ENCODE peak calls at places on chromosomes 12 and 14, in five cellular contexts. H, T, F, X and Q are unnamed samples.

GRCh38 chr12:48105321-48105866 is 485 bp downstream of the SENP1 start:
- DNase-seq in H (peak), T (peak), F (no peak), X (peak), Q (no peak)

GRCh38 chr12:3535431-3535841 is 44.4 kb downstream of the PRMT8 start:
- DNase-seq in H (no peak), T (no peak), F (peak), X (no peak), Q (no peak)

GRCh38 chr12:93714382-93714781 is 37.2 kb downstream of the CRADD start:
- DNase-seq in H (no peak), T (no peak), F (no peak), X (no peak), Q (peak)

GRCh38 chr12:26691234-26691970 is 141.6 kb downstream of the ITPR2 start:
- DNase-seq in H (peak), T (peak), F (peak), X (no peak), Q (peak)

GRCh38 chr14:49892301-49892635 is 614 bp upstream of the ARF6 start:
- DNase-seq in H (peak), T (peak), F (no peak), X (peak), Q (peak)

GRCh38 chr12:46455648-46456352 is 83.2 kb upstream of the SLC38A2 start:
- DNase-seq in H (no peak), T (peak), F (no peak), X (no peak), Q (no peak)

GRCh38 chr14:103544627-103545218 is 15.7 kb downstream of the TRMT61A start:
- DNase-seq in H (no peak), T (no peak), F (no peak), X (no peak), Q (no peak)

GRCh38 chr14:90093942-90094595 is 32.3 kb downstream of the KCNK13 start:
- DNase-seq in H (no peak), T (peak), F (no peak), X (no peak), Q (no peak)

GRCh38 chr14:65961004-65961403 is 525.2 kb upstream of the CCDC196 start:
- DNase-seq in H (peak), T (peak), F (peak), X (peak), Q (peak)

GRCh38 chr14:52835122-52835903 is 43.9 kb upstream of the GNPNAT1 start:
- DNase-seq in H (peak), T (peak), F (peak), X (no peak), Q (no peak)

GRCh38 chr12:99232324-99232723 is 415.2 kb upstream of the GARIN6 start:
- DNase-seq in H (no peak), T (no peak), F (no peak), X (no peak), Q (no peak)

GRCh38 chr12:18383203-18383602 is 121.9 kb downstream of the PIK3C2G start:
- DNase-seq in H (peak), T (peak), F (no peak), X (no peak), Q (peak)

GRCh38 chr14:84760506-84760905 is 769.4 kb upstream of the FLRT2 start:
- DNase-seq in H (no peak), T (no peak), F (no peak), X (no peak), Q (no peak)

GRCh38 chr14:105343194-105343593 is 28.6 kb downstream of the PACS2 start:
- DNase-seq in H (peak), T (no peak), F (no peak), X (no peak), Q (no peak)

GRCh38 chr12:100460702-100461101 is 13.0 kb upstream of the NR1H4 start:
- DNase-seq in H (no peak), T (no peak), F (no peak), X (no peak), Q (no peak)

GRCh38 chr14:100900837-100901390 is 2.6 kb downstream of the RTL1 start:
- DNase-seq in H (no peak), T (peak), F (peak), X (peak), Q (peak)
- H3K9ac ChIP-seq in H (no peak), T (no peak), F (no peak), X (no peak), Q (peak)

GRCh38 chr12:40198601-40199000 is 26.2 kb upstream of the LRRK2 start:
- DNase-seq in H (peak), T (peak), F (no peak), X (no peak), Q (no peak)

GRCh38 chr12:40192704-40193255 is 32.0 kb upstream of the LRRK2 start:
- DNase-seq in H (no peak), T (no peak), F (no peak), X (no peak), Q (no peak)

GRCh38 chr12:40202095-40203059 is 22.4 kb upstream of the LRRK2 start:
- DNase-seq in H (no peak), T (no peak), F (no peak), X (no peak), Q (no peak)

GRCh38 chr12:40203060-40203430 is 21.8 kb upstream of the LRRK2 start:
- DNase-seq in H (no peak), T (no peak), F (no peak), X (no peak), Q (no peak)

GRCh38 chr12:40197590-40197989 is 27.2 kb upstream of the LRRK2 start:
- DNase-seq in H (no peak), T (no peak), F (no peak), X (no peak), Q (no peak)
- H2AFZ ChIP-seq in H (no peak), T (no peak), F (no peak), X (no peak), Q (no peak)

GRCh38 chr14:22835505-22835904 is 880 bp upstream of the MMP14 start:
- DNase-seq in H (no peak), T (no peak), F (no peak), X (no peak), Q (no peak)

GRCh38 chr14:22837059-22837749 is 819 bp downstream of the MMP14 start:
- DNase-seq in H (peak), T (peak), F (no peak), X (no peak), Q (no peak)

GRCh38 chr14:22837750-22838538 is 1.6 kb downstream of the MMP14 start:
- DNase-seq in H (peak), T (peak), F (no peak), X (no peak), Q (no peak)

GRCh38 chr14:22838631-22839041 is 2.3 kb downstream of the MMP14 start:
- DNase-seq in H (peak), T (no peak), F (no peak), X (no peak), Q (no peak)

GRCh38 chr14:22836301-22837058 is at the start of gene MMP14:
- DNase-seq in H (peak), T (peak), F (peak), X (no peak), Q (no peak)
- H3K9ac ChIP-seq in H (peak), T (peak), F (peak), X (no peak), Q (peak)

DNA sequence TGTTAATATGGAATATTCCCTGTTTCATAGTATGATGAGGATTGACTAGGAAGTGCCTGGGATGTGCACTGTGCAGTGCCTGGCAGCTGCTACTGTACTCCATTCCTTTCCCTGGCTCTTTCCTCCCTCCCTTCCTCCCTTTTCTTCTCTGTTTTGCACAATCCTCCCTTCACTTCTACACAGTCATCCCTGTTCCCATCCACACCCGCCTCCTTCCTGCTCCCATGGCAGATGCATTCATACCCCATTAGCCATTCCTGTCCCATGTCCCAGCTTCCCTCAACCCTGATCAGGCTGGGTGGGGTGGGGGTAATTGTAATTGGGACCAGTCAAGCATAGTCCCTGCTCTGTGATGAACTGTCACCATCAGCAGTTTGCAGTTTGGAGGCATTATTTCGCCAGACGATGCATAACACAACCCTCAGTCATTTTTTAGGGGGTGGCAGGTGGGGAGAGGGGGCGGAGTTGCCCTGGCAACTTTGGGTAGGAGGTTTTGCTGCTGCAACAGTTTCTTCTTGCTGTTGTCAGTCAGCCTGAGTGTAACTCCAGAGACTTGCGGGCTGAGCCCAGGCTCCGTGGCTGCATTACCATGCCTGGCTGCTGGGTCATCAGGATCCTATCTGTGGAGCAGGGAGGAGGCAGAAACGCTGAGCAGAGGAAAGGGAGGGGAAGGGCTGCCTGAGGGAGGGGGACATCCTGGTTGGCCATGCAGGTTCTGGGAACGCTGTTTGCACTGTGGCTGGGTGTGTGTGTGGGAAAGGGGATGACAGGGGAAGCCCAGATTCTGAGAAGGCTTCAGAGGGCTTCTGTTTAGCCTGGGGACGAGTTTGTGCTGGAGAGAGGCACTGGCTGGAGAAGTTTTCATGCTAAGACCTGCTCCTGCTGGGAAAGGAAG is 4.1 kb upstream of the KRT84 start:
- DNase-seq in H (no peak), T (peak), F (peak), X (no peak), Q (no peak)
- H2AFZ ChIP-seq in H (no peak), T (no peak), F (no peak), X (no peak), Q (no peak)

GRCh38 chr12:96020314-96021003 is 14.9 kb downstream of the LTA4H start:
- DNase-seq in H (no peak), T (no peak), F (no peak), X (no peak), Q (no peak)
- H3K9ac ChIP-seq in H (no peak), T (no peak), F (no peak), X (no peak), Q (no peak)

GRCh38 chr12:104547239-104547638 is 90.5 kb downstream of the CHST11 start:
- DNase-seq in H (no peak), T (no peak), F (no peak), X (no peak), Q (no peak)
- H2AFZ ChIP-seq in H (no peak), T (no peak), F (no peak), X (no peak), Q (no peak)